ENCODE peak calls at places on chromosomes 4 and X, in four cellular contexts. E is HepG2, N is SK-N-SH, G is WTC11. U is an unnamed sample.

GRCh38 chrX:40146471-40147398 is 49.0 kb upstream of the BCOR start:
- DNase-seq in E (no peak), N (peak), G (peak), U (no peak)

GRCh38 chr4:21046121-21046520 is 345.9 kb downstream of the PACRGL start:
- DNase-seq in E (no peak), N (no peak), G (no peak), U (no peak)

GRCh38 chr4:48093949-48094550 is 40.0 kb downstream of the TXK start:
- DNase-seq in E (no peak), N (no peak), G (no peak), U (no peak)

GRCh38 chr4:153788064-153788418 is 842 bp downstream of the SFRP2 start:
- DNase-seq in E (no peak), N (peak), G (peak), U (no peak)

GRCh38 chrX:38654302-38654701 is 93.0 kb downstream of the TSPAN7 start:
- DNase-seq in E (peak), N (peak), G (no peak), U (peak)

GRCh38 chrX:118353081-118353850 is 7.4 kb downstream of the WDR44 start:
- DNase-seq in E (no peak), N (no peak), G (no peak), U (no peak)

GRCh38 chrX:149871940-149872339 is 9.0 kb upstream of the MAGEA8 start:
- DNase-seq in E (peak), N (peak), G (peak), U (peak)

GRCh38 chr4:136012250-136012649 is 1520.0 kb downstream of the PCDH18 start:
- DNase-seq in E (no peak), N (no peak), G (no peak), U (no peak)

GRCh38 chrX:79117078-79117477 is 27.4 kb upstream of the GPR174 start:
- DNase-seq in E (no peak), N (no peak), G (no peak), U (no peak)

GRCh38 chrX:70301716-70302115 is 11.8 kb downstream of the KIF4A start:
- DNase-seq in E (no peak), N (no peak), G (no peak), U (no peak)

GRCh38 chrX:100248894-100249493 is 161.1 kb downstream of the PCDH19 start:
- DNase-seq in E (no peak), N (no peak), G (no peak), U (no peak)

GRCh38 chr4:56908206-56909082 is 744 bp downstream of the REST start:
- DNase-seq in E (peak), N (peak), G (peak), U (peak)

GRCh38 chr4:90245837-90246236 is 118.6 kb downstream of the CCSER1 start:
- DNase-seq in E (no peak), N (no peak), G (no peak), U (no peak)

GRCh38 chrX:63920875-63921274 is 135.9 kb upstream of the ARHGEF9 start:
- DNase-seq in E (no peak), N (no peak), G (no peak), U (no peak)

GRCh38 chrX:68647156-68647957 is at the start of gene STARD8:
- DNase-seq in E (peak), N (peak), G (peak), U (peak)

GRCh38 chrX:70032797-70033196 is 16.9 kb downstream of the AWAT2 start:
- DNase-seq in E (no peak), N (no peak), G (no peak), U (no peak)

GRCh38 chr4:187380181-187380581 is 615.4 kb upstream of the ZFP42 start:
- DNase-seq in E (peak), N (no peak), G (peak), U (no peak)

GRCh38 chrX:135396566-135396965 is 25.2 kb upstream of the SMIM10L2A start:
- DNase-seq in E (no peak), N (no peak), G (no peak), U (no peak)

GRCh38 chr4:158649111-158649680 is 22.5 kb downstream of the C4orf46 start:
- DNase-seq in E (no peak), N (no peak), G (no peak), U (no peak)

DNA sequence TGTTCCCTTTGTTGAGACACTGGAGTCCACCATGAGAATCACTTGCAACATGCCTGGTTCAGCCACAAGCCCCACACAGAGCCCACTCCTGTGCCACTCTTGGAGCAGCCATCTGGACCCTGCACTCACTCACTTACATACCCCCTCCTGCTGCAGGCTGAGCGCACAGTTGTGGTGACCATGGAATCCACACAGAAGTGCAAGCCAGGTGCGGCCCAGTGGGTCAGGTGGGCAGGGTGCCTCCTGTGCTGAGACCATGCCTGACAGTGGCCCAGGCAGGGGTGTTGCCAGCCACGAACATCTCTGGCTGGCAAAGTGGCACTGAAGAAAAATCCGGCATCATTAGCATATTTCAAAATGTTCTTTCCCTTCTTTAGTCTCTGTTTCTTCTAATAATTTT is 17.4 kb upstream of the CXorf51A start:
- DNase-seq in E (no peak), N (no peak), G (no peak), U (no peak)
- TF ChIP-seq FOXJ3 in E (no peak), N (no peak), G (no peak), U (no peak)

GRCh38 chr4:54658321-54659093 is 750 bp downstream of the KIT start:
- DNase-seq in E (peak), N (peak), G (peak), U (peak)
- TF ChIP-seq FOXJ3 in E (no peak), N (no peak), G (no peak), U (no peak)

DNA sequence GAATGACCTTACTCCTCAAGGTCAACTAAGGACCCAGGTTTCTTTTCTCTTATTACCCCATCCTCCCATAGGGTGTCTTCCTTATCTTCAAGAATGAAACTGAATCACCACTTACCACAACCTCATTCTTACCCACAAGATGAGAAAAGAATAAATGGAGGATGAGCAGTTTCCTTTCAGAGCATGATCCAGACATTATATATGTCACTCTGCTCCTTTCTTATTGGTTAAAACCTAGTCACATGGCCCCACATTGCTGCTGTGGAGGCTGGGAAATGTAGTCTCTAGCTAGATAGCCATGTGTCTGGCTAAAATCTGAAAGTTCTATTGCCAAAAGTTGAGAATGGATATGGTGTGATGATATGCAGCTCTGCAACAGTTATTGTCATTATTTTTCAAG is 62.4 kb upstream of the RAI2 start:
- DNase-seq in E (no peak), N (peak), G (no peak), U (peak)
- TF ChIP-seq FOXJ3 in E (no peak), N (no peak), G (no peak), U (no peak)

GRCh38 chr4:84804126-84804525 is 162.4 kb downstream of the WDFY3 start:
- DNase-seq in E (no peak), N (no peak), G (no peak), U (no peak)
- TF ChIP-seq FOXJ3 in E (no peak), N (no peak), G (no peak), U (no peak)

DNA sequence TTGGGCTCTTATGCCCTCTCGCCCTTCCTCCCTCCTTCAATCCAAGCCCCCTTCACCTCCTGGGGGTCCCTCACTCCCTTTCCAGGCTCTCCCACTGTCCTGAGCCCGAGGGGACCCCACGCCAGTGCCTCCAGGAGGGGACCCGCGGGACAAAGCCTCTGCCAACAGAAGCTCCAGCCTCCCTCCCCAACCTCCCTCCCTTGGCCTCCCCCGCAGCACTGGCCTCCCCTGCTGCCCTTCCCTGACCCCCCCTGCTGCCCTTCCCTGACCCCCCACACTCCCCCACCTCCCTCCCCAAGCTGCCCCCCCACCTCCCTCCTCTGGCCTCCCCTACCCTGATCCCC is 71.0 kb upstream of the MXD4 start:
- DNase-seq in E (no peak), N (peak), G (no peak), U (no peak)
- TF ChIP-seq FOXJ3 in E (no peak), N (no peak), G (no peak), U (no peak)

GRCh38 chr4:22237846-22238513 is 277.9 kb downstream of the ADGRA3 start:
- DNase-seq in E (peak), N (no peak), G (no peak), U (no peak)

GRCh38 chr4:22241415-22241814 is 274.5 kb downstream of the ADGRA3 start:
- DNase-seq in E (no peak), N (no peak), G (no peak), U (no peak)

GRCh38 chr4:22240814-22241213 is 275.1 kb downstream of the ADGRA3 start:
- DNase-seq in E (no peak), N (no peak), G (no peak), U (no peak)

GRCh38 chr4:22237155-22237751 is 278.6 kb downstream of the ADGRA3 start:
- DNase-seq in E (peak), N (peak), G (peak), U (no peak)

DNA sequence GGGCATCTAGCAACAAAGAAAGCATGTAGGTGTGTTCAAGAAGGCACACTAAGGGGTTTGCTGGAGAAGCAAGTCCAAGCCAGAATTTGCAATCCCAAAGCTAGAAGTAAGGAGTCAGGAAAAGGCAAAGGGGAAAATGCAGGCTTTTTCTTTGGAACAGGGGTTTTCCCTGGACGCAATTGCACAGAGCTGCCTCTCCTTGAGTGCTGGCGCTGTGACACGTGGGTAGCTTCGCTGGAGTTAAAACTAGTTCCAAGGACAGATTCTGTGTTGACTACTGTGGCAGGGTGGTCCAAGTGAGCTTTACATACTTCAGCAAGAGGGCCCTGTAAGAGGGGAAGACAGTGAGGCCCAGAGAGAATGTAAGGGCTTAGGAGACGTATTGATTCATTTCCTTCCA is 277.1 kb downstream of the ADGRA3 start:
- DNase-seq in E (peak), N (peak), G (peak), U (no peak)
- TF ChIP-seq FOXJ3 in E (no peak), N (no peak), G (no peak), U (no peak)